ENCODE peak calls at places on chromosome 10, in four cellular contexts. P is K562, Y is H1, V is GM12878. C is an unnamed sample. For H3K4me1, the result is how much of the 10 kb centered on the place peaks cover.

GRCh38 chr10:92627845-92628480 is 35.0 kb downstream of the KIF11 start:
- DNase-seq in P (no peak), Y (no peak), V (no peak), C (peak)

GRCh38 chr10:93417264-93417663 is 64.9 kb downstream of the MYOF start:
- DNase-seq in P (no peak), Y (no peak), V (no peak), C (no peak)

GRCh38 chr10:77970869-77971803 is 44.6 kb upstream of the DLG5 start:
- DNase-seq in P (peak), Y (no peak), V (no peak), C (peak)

GRCh38 chr10:12400266-12400931 is 51.1 kb downstream of the CAMK1D start:
- DNase-seq in P (no peak), Y (no peak), V (no peak), C (no peak)

GRCh38 chr10:106515206-106515790 is 649.2 kb downstream of the SORCS1 start:
- DNase-seq in P (no peak), Y (no peak), V (no peak), C (no peak)

GRCh38 chr10:113111260-113111659 is 161.2 kb downstream of the TCF7L2 start:
- DNase-seq in P (no peak), Y (no peak), V (no peak), C (no peak)

GRCh38 chr10:3776796-3777571 is 8.0 kb downstream of the KLF6 start:
- DNase-seq in P (peak), Y (no peak), V (no peak), C (no peak)

GRCh38 chr10:103855424-103855823 is at the start of gene SH3PXD2A:
- DNase-seq in P (no peak), Y (no peak), V (no peak), C (peak)

GRCh38 chr10:117087521-117087920 is 50.5 kb downstream of the VAX1 start:
- DNase-seq in P (no peak), Y (no peak), V (no peak), C (no peak)

GRCh38 chr10:76553231-76553630 is 1084.4 kb downstream of the KCNMA1 start:
- DNase-seq in P (no peak), Y (no peak), V (no peak), C (no peak)

GRCh38 chr10:76550806-76551205 is 1086.8 kb downstream of the KCNMA1 start:
- DNase-seq in P (no peak), Y (no peak), V (no peak), C (peak)

GRCh38 chr10:76555271-76555670 is 1082.3 kb downstream of the KCNMA1 start:
- DNase-seq in P (no peak), Y (no peak), V (no peak), C (no peak)

GRCh38 chr10:76553700-76554470 is 1083.7 kb downstream of the KCNMA1 start:
- DNase-seq in P (no peak), Y (no peak), V (no peak), C (no peak)

GRCh38 chr10:76554478-76554877 is 1083.1 kb downstream of the KCNMA1 start:
- DNase-seq in P (no peak), Y (no peak), V (no peak), C (no peak)
- H2AFZ ChIP-seq in P (no peak), Y (no peak), V (no peak), C (peak)

DNA sequence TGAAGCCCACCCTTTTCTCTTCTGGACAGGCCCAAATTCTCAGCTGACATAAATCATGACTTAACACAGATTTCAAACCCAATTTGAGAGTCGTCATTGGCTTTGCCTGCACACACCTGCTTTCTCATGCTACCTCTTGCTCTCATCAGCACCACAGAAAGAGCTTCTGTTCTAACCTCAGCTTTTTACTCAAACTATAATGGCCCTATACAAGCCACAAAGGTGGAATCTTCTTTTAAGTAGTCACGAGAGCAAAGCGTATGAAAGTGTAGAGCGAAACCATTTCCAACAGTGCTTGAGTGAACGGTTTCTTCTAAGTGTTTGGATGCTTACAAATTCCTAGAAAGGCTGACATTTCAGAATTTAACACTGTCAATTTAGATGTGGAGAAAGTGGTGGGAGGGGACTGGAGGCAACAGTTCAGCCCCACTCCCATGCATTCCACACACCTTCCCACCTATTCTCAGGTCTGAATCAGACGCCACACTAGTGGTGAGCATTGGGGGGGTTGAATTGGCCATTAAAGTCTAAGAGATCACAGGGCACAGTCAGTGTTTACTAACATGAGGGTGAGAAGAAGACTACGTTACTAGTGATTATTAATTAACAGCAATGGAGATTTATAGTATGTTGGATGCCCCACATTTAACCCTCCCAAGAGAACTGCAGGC is 114.1 kb downstream of the PRKCQ start:
- DNase-seq in P (no peak), Y (no peak), V (no peak), C (no peak)
- TF ChIP-seq CREB1 in P (no peak), Y (no peak), V (no peak), C (no peak)

GRCh38 chr10:32955299-32955772 is 2.7 kb downstream of the ITGB1 start:
- DNase-seq in P (no peak), Y (no peak), V (no peak), C (no peak)

GRCh38 chr10:32953277-32953927 is 4.6 kb downstream of the ITGB1 start:
- DNase-seq in P (no peak), Y (no peak), V (no peak), C (no peak)

GRCh38 chr10:32952541-32953276 is 5.3 kb downstream of the ITGB1 start:
- DNase-seq in P (no peak), Y (no peak), V (no peak), C (no peak)

GRCh38 chr10:32954545-32955298 is 3.3 kb downstream of the ITGB1 start:
- DNase-seq in P (no peak), Y (no peak), V (no peak), C (no peak)

DNA sequence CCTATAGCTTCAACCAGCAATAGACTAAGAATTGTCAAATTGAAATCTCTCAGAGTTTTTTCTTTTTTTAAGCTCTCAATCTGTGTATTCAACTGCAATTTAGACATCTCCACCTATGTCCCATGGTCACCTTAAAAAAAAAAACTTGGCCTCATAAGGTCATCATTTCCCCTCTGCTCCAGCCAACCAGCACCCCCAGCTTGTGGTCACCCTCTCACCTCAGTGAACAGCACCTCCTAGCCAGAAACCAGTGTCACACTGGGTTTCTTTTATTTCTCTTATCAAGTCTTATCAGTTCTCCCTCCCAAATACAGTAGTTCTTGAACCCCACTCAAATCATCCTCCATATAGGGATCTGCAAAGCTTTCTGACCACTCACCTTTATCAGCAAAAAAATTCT is 4.0 kb downstream of the ITGB1 start:
- DNase-seq in P (no peak), Y (no peak), V (no peak), C (no peak)
- H3K4me1 ChIP-seq in P (under half), Y (under half), V (under half), C (half or more)

GRCh38 chr10:10977978-10978377 is 39.7 kb upstream of the CELF2 start:
- DNase-seq in P (no peak), Y (no peak), V (no peak), C (no peak)
- H2AFZ ChIP-seq in P (no peak), Y (no peak), V (no peak), C (no peak)

GRCh38 chr10:58486821-58487220 is 25.9 kb upstream of the BICC1 start:
- DNase-seq in P (no peak), Y (no peak), V (no peak), C (no peak)
- TF ChIP-seq CREB1 in P (no peak), Y (no peak), V (no peak), C (no peak)

GRCh38 chr10:51999089-51999488 is 299.7 kb upstream of the CSTF2T start:
- DNase-seq in P (no peak), Y (no peak), V (no peak), C (no peak)
- H3K4me1 ChIP-seq in P (under half), Y (under half), V (under half), C (under half)

GRCh38 chr10:19815036-19815435 is 1.2 kb upstream of the PLXDC2 start:
- DNase-seq in P (no peak), Y (no peak), V (no peak), C (no peak)
- H2AFZ ChIP-seq in P (no peak), Y (no peak), V (no peak), C (peak)

GRCh38 chr10:30773501-30773900 is 143.9 kb upstream of the LYZL2 start:
- DNase-seq in P (no peak), Y (no peak), V (no peak), C (no peak)

GRCh38 chr10:30774281-30774680 is 144.7 kb upstream of the LYZL2 start:
- DNase-seq in P (no peak), Y (no peak), V (no peak), C (no peak)

GRCh38 chr10:30769361-30769760 is 139.8 kb upstream of the LYZL2 start:
- DNase-seq in P (no peak), Y (no peak), V (no peak), C (no peak)

GRCh38 chr10:30770229-30770628 is 140.7 kb upstream of the LYZL2 start:
- DNase-seq in P (no peak), Y (no peak), V (no peak), C (no peak)

DNA sequence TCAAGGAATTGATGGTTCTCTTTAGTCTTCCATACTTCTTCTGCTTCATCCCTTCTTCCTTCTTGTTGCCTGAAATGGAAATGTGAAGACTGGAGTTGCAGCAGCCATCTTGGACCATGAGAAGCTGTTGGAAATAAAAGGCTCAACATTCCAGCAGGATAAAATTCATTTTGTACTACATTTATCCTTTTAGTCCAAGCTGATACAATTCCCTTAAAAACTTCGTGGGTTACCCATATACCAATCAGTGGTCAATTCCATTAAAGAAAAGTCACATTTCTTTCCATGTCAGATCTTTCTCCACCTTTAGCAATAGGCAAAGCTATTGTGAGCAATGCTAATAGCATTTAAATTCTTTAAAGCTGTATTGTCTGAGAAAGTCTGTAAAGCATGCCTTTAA is 141.3 kb upstream of the LYZL2 start:
- DNase-seq in P (no peak), Y (no peak), V (no peak), C (no peak)
- TF ChIP-seq CREB1 in P (no peak), Y (no peak), V (no peak), C (no peak)

GRCh38 chr10:132574783-132575319 is 37.3 kb downstream of the INPP5A start:
- DNase-seq in P (no peak), Y (peak), V (no peak), C (peak)

GRCh38 chr10:132577350-132578005 is 39.9 kb downstream of the INPP5A start:
- DNase-seq in P (peak), Y (no peak), V (no peak), C (no peak)

GRCh38 chr10:132578287-132578951 is 40.8 kb downstream of the INPP5A start:
- DNase-seq in P (no peak), Y (no peak), V (no peak), C (no peak)

GRCh38 chr10:132575320-132576201 is 38.0 kb downstream of the INPP5A start:
- DNase-seq in P (no peak), Y (no peak), V (peak), C (no peak)

DNA sequence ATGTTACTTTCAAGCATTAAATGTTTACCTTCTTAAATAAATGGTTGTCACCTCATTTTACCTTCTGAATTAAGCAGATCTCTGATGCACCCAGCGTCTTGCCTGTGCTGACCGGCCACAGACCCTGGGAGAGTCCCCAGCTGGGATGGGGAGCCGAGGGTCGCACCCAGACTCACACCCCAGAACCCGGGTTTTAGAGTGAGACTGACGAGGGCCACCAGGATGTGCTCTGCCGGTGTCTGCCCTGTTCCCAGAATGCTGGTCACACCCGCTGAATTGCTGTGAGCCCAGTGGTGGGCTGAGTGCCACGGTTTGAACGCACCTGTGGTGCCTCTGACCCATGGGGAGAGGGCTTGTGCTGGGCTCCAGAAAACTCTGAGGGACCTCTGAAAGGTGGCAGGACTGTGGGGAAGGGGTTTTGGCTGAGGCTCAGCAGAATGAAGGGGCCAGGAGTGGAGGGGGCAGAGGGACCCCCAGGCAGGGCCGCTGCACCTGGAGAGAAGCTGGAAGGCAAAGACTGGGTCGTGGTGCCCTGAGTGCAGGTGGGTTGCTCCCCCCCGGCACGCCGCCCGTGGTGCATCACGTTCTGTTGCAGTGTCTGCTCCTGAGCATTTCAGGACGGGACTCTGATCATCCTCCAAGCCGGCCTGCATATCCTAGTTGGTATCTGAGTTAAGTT is 39.2 kb downstream of the INPP5A start:
- DNase-seq in P (no peak), Y (no peak), V (no peak), C (no peak)
- H3K4me1 ChIP-seq in P (under half), Y (under half), V (under half), C (under half)

GRCh38 chr10:29482591-29483421 is 152.0 kb downstream of the SVIL start:
- DNase-seq in P (no peak), Y (no peak), V (no peak), C (peak)
- H2AFZ ChIP-seq in P (no peak), Y (no peak), V (no peak), C (no peak)